ENCODE peak calls at places on chromosomes 16 and 17, in seven cellular contexts. R is amygdala; O is M059J; H is mesendoderm; V is non-pigmented ciliary epithelial cell; W is activated CD4-positive, alpha-beta T cell treated with anti-CD3 and anti-CD28 coated beads for 48 hours; B is small intestine. C is an unnamed sample.

GRCh38 chr17:6753006-6753445 is 2.8 kb upstream of the XAF1 start:
- DNase-seq in R (no peak), O (peak), H (peak), V (peak), W (peak), B (no peak), C (no peak)

GRCh38 chr17:78390241-78391050 is 12.0 kb downstream of the PGS1 start:
- DNase-seq in R (no peak), O (peak), H (peak), V (peak), W (no peak), B (no peak), C (no peak)

GRCh38 chr17:46736100-46736499 is 82.4 kb downstream of the WNT3 start:
- DNase-seq in R (no peak), O (no peak), H (no peak), V (no peak), W (no peak), B (no peak), C (peak)

GRCh38 chr17:81045590-81046095 is 10.7 kb downstream of the BAIAP2 start:
- DNase-seq in R (no peak), O (no peak), H (no peak), V (no peak), W (no peak), B (no peak), C (no peak)

GRCh38 chr17:4806420-4806769 is 557 bp upstream of the PLD2 start:
- DNase-seq in R (no peak), O (peak), H (no peak), V (no peak), W (no peak), B (peak), C (no peak)

GRCh38 chr16:9849697-9850245 is 332.5 kb downstream of the GRIN2A start:
- DNase-seq in R (no peak), O (no peak), H (no peak), V (no peak), W (no peak), B (no peak), C (no peak)

GRCh38 chr16:50244140-50244503 is 22.2 kb upstream of the ADCY7 start:
- DNase-seq in R (no peak), O (peak), H (no peak), V (no peak), W (no peak), B (no peak), C (no peak)

GRCh38 chr17:80773243-80773991 is 218.2 kb upstream of the CHMP6 start:
- DNase-seq in R (no peak), O (peak), H (peak), V (no peak), W (peak), B (no peak), C (no peak)

GRCh38 chr17:73010414-73010813 is 82.1 kb downstream of the SLC39A11 start:
- DNase-seq in R (no peak), O (no peak), H (no peak), V (no peak), W (no peak), B (no peak), C (no peak)

GRCh38 chr17:79459003-79459655 is 151.7 kb downstream of the RBFOX3 start:
- DNase-seq in R (no peak), O (no peak), H (peak), V (no peak), W (no peak), B (no peak), C (no peak)

GRCh38 chr17:77857613-77858012 is 100.9 kb upstream of the TNRC6C start:
- DNase-seq in R (no peak), O (no peak), H (no peak), V (no peak), W (no peak), B (no peak), C (no peak)